ENCODE peak calls at places on chromosome 19, in six cellular contexts. U is RPMI8226; H is central memory CD8-positive, alpha-beta T cell; Q is CD8-positive, alpha-beta T cell; R is MCF 10A; F is GM04503. L is an unnamed sample.
A peak's percentile ranks its signal among the peaks of the same experiment; 100 is the strongest.

GRCh38 chr19:2053601-2054389 is 2.8 kb upstream of the MKNK2 start:
- DNase-seq in U (no peak), Q (no peak), H (no peak), R (peak; percentile 85), F (no peak), L (no peak)

GRCh38 chr19:18393836-18394235 is 3.6 kb downstream of the LRRC25 start:
- DNase-seq in U (no peak), Q (no peak), H (no peak), F (no peak), R (no peak), L (no peak)

GRCh38 chr19:4539697-4540581 is at the start of gene LRG1:
- DNase-seq in F (no peak), R (peak; percentile 69), U (peak; percentile 56), Q (no peak), H (no peak), L (no peak)

GRCh38 chr19:1829958-1830357 is 17.9 kb upstream of the ATP8B3 start:
- DNase-seq in F (no peak), R (no peak), Q (no peak), H (no peak), U (no peak), L (no peak)

GRCh38 chr19:14632286-14632685 is 42.4 kb downstream of the ADGRE3 start:
- DNase-seq in H (no peak), Q (no peak), U (peak; percentile 32), F (no peak), R (peak; percentile 56), L (no peak)

GRCh38 chr19:49335071-49335783 is at the start of gene CD37:
- DNase-seq in H (peak; percentile 50), F (no peak), Q (peak; percentile 24), U (peak; percentile 64), R (no peak), L (no peak)

GRCh38 chr19:4183967-4184717 is 1.7 kb downstream of the ANKRD24 start:
- DNase-seq in R (peak; percentile 14), U (no peak), H (no peak), F (no peak), Q (no peak), L (no peak)

GRCh38 chr19:888615-889385 is 4.2 kb downstream of the MED16 start:
- DNase-seq in Q (no peak), U (no peak), R (no peak), F (no peak), H (no peak), L (no peak)

GRCh38 chr19:55080121-55080914 is 4.6 kb downstream of the EPS8L1 start:
- DNase-seq in H (peak; percentile 49), U (peak; percentile 85), Q (peak; percentile 36), F (no peak), R (peak; percentile 64), L (no peak)

GRCh38 chr19:30276312-30276884 is 95.8 kb upstream of the ZNF536 start:
- DNase-seq in H (no peak), Q (no peak), R (no peak), F (no peak), U (no peak), L (no peak)

GRCh38 chr19:14686411-14686810 is 3.4 kb upstream of the ZNF333 start:
- DNase-seq in R (peak; percentile 35), U (peak; percentile 32), F (no peak), Q (no peak), H (no peak), L (no peak)

GRCh38 chr19:10293637-10294367 is 4.0 kb downstream of the ICAM5 start:
- DNase-seq in Q (no peak), R (no peak), U (no peak), F (no peak), H (no peak), L (no peak)

GRCh38 chr19:19526581-19527370 is 1.9 kb upstream of the YJEFN3 start:
- DNase-seq in Q (no peak), F (no peak), H (no peak), U (no peak), R (no peak), L (no peak)

GRCh38 chr19:46204008-46204407 is 25.5 kb upstream of the IGFL1 start:
- DNase-seq in F (no peak), Q (no peak), R (no peak), U (no peak), H (no peak), L (no peak)

GRCh38 chr19:8028951-8029491 is 23.5 kb upstream of the CCL25 start:
- DNase-seq in F (no peak), R (no peak), Q (no peak), U (no peak), H (no peak), L (no peak)

GRCh38 chr19:46970815-46971214 is 48.8 kb upstream of the NPAS1 start:
- DNase-seq in F (peak; percentile 100), Q (no peak), R (no peak), H (no peak), U (no peak), L (peak; percentile 84)